ENCODE peak calls at places on chromosome X, in nine cellular contexts. One of them, this sample, is unnamed.

GRCh38 chrX:71619193-71619592 is 882 bp upstream of the CXCR3 start:
- DNase-seq in GM20000: no peak
- DNase-seq in Caco-2: no peak
- DNase-seq in HFF-Myc: no peak
- DNase-seq in activated B cell treated with CpG ODN at 0.5 μM for 24 hours: no peak
- DNase-seq in tibial nerve: no peak
- DNase-seq in fibroblast of villous mesenchyme: no peak
- DNase-seq in neural crest cell: no peak
- DNase-seq in GM12878: no peak
- DNase-seq in this sample: no peak

GRCh38 chrX:30023451-30023850 is 191.9 kb upstream of the MAGEB2 start:
- DNase-seq in GM20000: no peak
- DNase-seq in Caco-2: no peak
- DNase-seq in HFF-Myc: no peak
- DNase-seq in activated B cell treated with CpG ODN at 0.5 μM for 24 hours: no peak
- DNase-seq in tibial nerve: no peak
- DNase-seq in fibroblast of villous mesenchyme: no peak
- DNase-seq in neural crest cell: no peak
- DNase-seq in GM12878: no peak
- DNase-seq in this sample: no peak

GRCh38 chrX:44244008-44244407 is 99.5 kb downstream of the EFHC2 start:
- DNase-seq in GM20000: no peak
- DNase-seq in Caco-2: no peak
- DNase-seq in HFF-Myc: no peak
- DNase-seq in activated B cell treated with CpG ODN at 0.5 μM for 24 hours: no peak
- DNase-seq in tibial nerve: no peak
- DNase-seq in fibroblast of villous mesenchyme: peak; percentile 40
- DNase-seq in neural crest cell: no peak
- DNase-seq in GM12878: no peak
- DNase-seq in this sample: no peak

GRCh38 chrX:21131786-21132185 is 242.4 kb upstream of the CNKSR2 start:
- DNase-seq in GM20000: no peak
- DNase-seq in Caco-2: no peak
- DNase-seq in HFF-Myc: no peak
- DNase-seq in activated B cell treated with CpG ODN at 0.5 μM for 24 hours: no peak
- DNase-seq in tibial nerve: no peak
- DNase-seq in fibroblast of villous mesenchyme: no peak
- DNase-seq in neural crest cell: no peak
- DNase-seq in GM12878: no peak
- DNase-seq in this sample: no peak

GRCh38 chrX:101415180-101416130 is 7.4 kb downstream of the HNRNPH2 start:
- DNase-seq in GM20000: peak; percentile 36
- DNase-seq in Caco-2: no peak
- DNase-seq in HFF-Myc: no peak
- DNase-seq in activated B cell treated with CpG ODN at 0.5 μM for 24 hours: no peak
- DNase-seq in tibial nerve: no peak
- DNase-seq in fibroblast of villous mesenchyme: peak; percentile 85
- DNase-seq in neural crest cell: peak; percentile 23
- DNase-seq in GM12878: peak; percentile 68
- DNase-seq in this sample: no peak

GRCh38 chrX:150536455-150537116 is 31.8 kb upstream of the MTM1 start:
- DNase-seq in GM20000: no peak
- DNase-seq in Caco-2: no peak
- DNase-seq in HFF-Myc: no peak
- DNase-seq in activated B cell treated with CpG ODN at 0.5 μM for 24 hours: no peak
- DNase-seq in tibial nerve: no peak
- DNase-seq in fibroblast of villous mesenchyme: no peak
- DNase-seq in neural crest cell: no peak
- DNase-seq in GM12878: no peak
- DNase-seq in this sample: no peak

GRCh38 chrX:23820235-23820782 is 37.3 kb downstream of the SAT1 start:
- DNase-seq in GM20000: no peak
- DNase-seq in Caco-2: no peak
- DNase-seq in HFF-Myc: no peak
- DNase-seq in activated B cell treated with CpG ODN at 0.5 μM for 24 hours: no peak
- DNase-seq in tibial nerve: no peak
- DNase-seq in fibroblast of villous mesenchyme: peak; percentile 28
- DNase-seq in neural crest cell: no peak
- DNase-seq in GM12878: no peak
- DNase-seq in this sample: no peak

GRCh38 chrX:49915352-49916222 is 6.8 kb upstream of the CLCN5 start:
- DNase-seq in GM20000: peak; percentile 14
- DNase-seq in Caco-2: peak; percentile 45
- DNase-seq in HFF-Myc: no peak
- DNase-seq in activated B cell treated with CpG ODN at 0.5 μM for 24 hours: no peak
- DNase-seq in tibial nerve: no peak
- DNase-seq in fibroblast of villous mesenchyme: peak; percentile 63
- DNase-seq in neural crest cell: peak; percentile 33
- DNase-seq in GM12878: no peak
- DNase-seq in this sample: no peak

GRCh38 chrX:9880237-9880636 is 86.9 kb upstream of the CLDN34 start:
- DNase-seq in GM20000: no peak
- DNase-seq in Caco-2: no peak
- DNase-seq in HFF-Myc: no peak
- DNase-seq in activated B cell treated with CpG ODN at 0.5 μM for 24 hours: no peak
- DNase-seq in tibial nerve: no peak
- DNase-seq in fibroblast of villous mesenchyme: no peak
- DNase-seq in neural crest cell: no peak
- DNase-seq in GM12878: no peak
- DNase-seq in this sample: no peak

GRCh38 chrX:9884031-9884779 is 83.0 kb upstream of the CLDN34 start:
- DNase-seq in GM20000: no peak
- DNase-seq in Caco-2: no peak
- DNase-seq in HFF-Myc: no peak
- DNase-seq in activated B cell treated with CpG ODN at 0.5 μM for 24 hours: no peak
- DNase-seq in tibial nerve: no peak
- DNase-seq in fibroblast of villous mesenchyme: no peak
- DNase-seq in neural crest cell: no peak
- DNase-seq in GM12878: no peak
- DNase-seq in this sample: no peak

GRCh38 chrX:9880912-9881311 is 86.2 kb upstream of the CLDN34 start:
- DNase-seq in GM20000: no peak
- DNase-seq in Caco-2: no peak
- DNase-seq in HFF-Myc: no peak
- DNase-seq in activated B cell treated with CpG ODN at 0.5 μM for 24 hours: no peak
- DNase-seq in tibial nerve: no peak
- DNase-seq in fibroblast of villous mesenchyme: no peak
- DNase-seq in neural crest cell: no peak
- DNase-seq in GM12878: no peak
- DNase-seq in this sample: no peak

GRCh38 chrX:9885150-9885549 is 82.0 kb upstream of the CLDN34 start:
- DNase-seq in GM20000: peak; percentile 74
- DNase-seq in Caco-2: peak; percentile 48
- DNase-seq in HFF-Myc: no peak
- DNase-seq in activated B cell treated with CpG ODN at 0.5 μM for 24 hours: peak; percentile 35
- DNase-seq in tibial nerve: no peak
- DNase-seq in fibroblast of villous mesenchyme: peak; percentile 69
- DNase-seq in neural crest cell: peak; percentile 53
- DNase-seq in GM12878: no peak
- DNase-seq in this sample: no peak

DNA sequence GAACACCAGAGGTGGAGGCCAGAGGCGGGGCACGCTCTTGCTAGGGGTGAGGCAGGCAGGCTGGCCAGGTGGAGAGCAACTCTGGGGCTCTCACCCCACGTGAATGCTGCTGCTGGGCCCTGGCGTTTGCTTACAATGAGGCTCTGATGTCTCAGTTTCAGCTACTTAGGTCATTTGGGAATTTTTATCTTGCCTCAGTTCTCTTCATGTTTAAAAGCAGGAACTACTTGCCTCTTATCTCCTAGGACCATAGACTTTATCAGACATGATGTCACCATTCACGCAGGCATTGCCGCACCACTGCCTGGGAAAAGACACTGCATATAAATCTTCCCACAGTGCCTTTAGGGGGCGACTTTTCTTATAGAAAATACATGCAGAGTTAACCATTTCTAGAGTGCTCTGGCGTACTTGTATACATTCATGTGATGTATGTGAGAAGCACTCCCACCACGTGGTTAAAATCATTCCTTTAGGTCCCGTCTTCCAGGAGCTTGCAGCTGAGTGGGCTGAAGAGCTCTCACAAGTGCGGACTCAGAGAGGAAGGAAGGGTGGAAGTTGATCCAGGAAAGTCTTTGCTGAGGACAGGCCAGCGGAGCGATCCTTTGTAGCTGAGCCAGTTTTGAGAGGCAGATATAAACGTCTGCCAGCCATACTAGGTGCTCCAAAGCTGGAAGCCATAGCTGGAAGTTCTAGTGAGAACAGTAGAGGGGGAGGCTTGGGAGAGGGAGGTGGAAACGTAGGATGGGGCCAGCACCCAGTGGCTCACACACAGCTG is 84.3 kb upstream of the CLDN34 start:
- DNase-seq in GM20000: no peak
- DNase-seq in Caco-2: no peak
- DNase-seq in HFF-Myc: no peak
- DNase-seq in activated B cell treated with CpG ODN at 0.5 μM for 24 hours: no peak
- DNase-seq in tibial nerve: no peak
- DNase-seq in fibroblast of villous mesenchyme: peak; percentile 90
- DNase-seq in neural crest cell: no peak
- DNase-seq in GM12878: no peak
- DNase-seq in this sample: no peak
- TF ChIP-seq CTCF in GM20000: no peak
- TF ChIP-seq CTCF in Caco-2: no peak
- TF ChIP-seq CTCF in HFF-Myc: no peak
- TF ChIP-seq CTCF in activated B cell treated with CpG ODN at 0.5 μM for 24 hours: no peak
- TF ChIP-seq CTCF in tibial nerve: no peak
- TF ChIP-seq CTCF in fibroblast of villous mesenchyme: no peak
- TF ChIP-seq CTCF in neural crest cell: no peak
- TF ChIP-seq CTCF in GM12878: peak; percentile 3
- TF ChIP-seq CTCF in this sample: no peak

GRCh38 chrX:129000797-129001196 is 522.5 kb downstream of the SMARCA1 start:
- DNase-seq in GM20000: no peak
- DNase-seq in Caco-2: no peak
- DNase-seq in HFF-Myc: no peak
- DNase-seq in activated B cell treated with CpG ODN at 0.5 μM for 24 hours: no peak
- DNase-seq in tibial nerve: no peak
- DNase-seq in fibroblast of villous mesenchyme: no peak
- DNase-seq in neural crest cell: no peak
- DNase-seq in GM12878: no peak
- DNase-seq in this sample: no peak

DNA sequence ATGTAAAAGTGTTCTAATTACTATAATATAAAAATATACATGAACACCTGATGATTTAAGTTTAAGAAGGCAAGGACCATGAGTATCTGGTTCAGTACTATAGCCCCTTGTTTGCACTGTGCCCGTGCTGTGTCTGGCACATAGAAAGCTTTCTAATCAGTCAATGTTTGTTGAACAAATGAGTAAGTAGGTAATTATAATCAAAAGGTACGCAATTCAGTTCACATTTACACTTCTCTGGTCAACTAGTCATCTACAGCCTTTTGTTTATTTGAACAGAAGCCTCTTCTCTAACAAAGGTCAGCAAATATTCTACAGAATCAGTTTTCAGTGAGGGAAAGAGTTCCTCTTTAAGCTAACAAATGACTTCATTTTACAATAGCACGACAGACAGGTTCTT is 523.3 kb downstream of the SMARCA1 start:
- DNase-seq in GM20000: no peak
- DNase-seq in Caco-2: no peak
- DNase-seq in HFF-Myc: no peak
- DNase-seq in activated B cell treated with CpG ODN at 0.5 μM for 24 hours: no peak
- DNase-seq in tibial nerve: no peak
- DNase-seq in fibroblast of villous mesenchyme: no peak
- DNase-seq in neural crest cell: no peak
- DNase-seq in GM12878: no peak
- DNase-seq in this sample: no peak
- TF ChIP-seq CTCF in GM20000: no peak
- TF ChIP-seq CTCF in Caco-2: no peak
- TF ChIP-seq CTCF in HFF-Myc: no peak
- TF ChIP-seq CTCF in activated B cell treated with CpG ODN at 0.5 μM for 24 hours: no peak
- TF ChIP-seq CTCF in tibial nerve: no peak
- TF ChIP-seq CTCF in fibroblast of villous mesenchyme: no peak
- TF ChIP-seq CTCF in neural crest cell: no peak
- TF ChIP-seq CTCF in GM12878: no peak
- TF ChIP-seq CTCF in this sample: no peak

GRCh38 chrX:39438603-39439602 is 637.6 kb downstream of the MID1IP1 start:
- DNase-seq in GM20000: no peak
- DNase-seq in Caco-2: no peak
- DNase-seq in HFF-Myc: no peak
- DNase-seq in activated B cell treated with CpG ODN at 0.5 μM for 24 hours: no peak
- DNase-seq in tibial nerve: no peak
- DNase-seq in fibroblast of villous mesenchyme: no peak
- DNase-seq in neural crest cell: no peak
- DNase-seq in GM12878: no peak
- DNase-seq in this sample: no peak
- TF ChIP-seq CTCF in GM20000: peak; percentile 10
- TF ChIP-seq CTCF in Caco-2: no peak
- TF ChIP-seq CTCF in HFF-Myc: peak; percentile 25
- TF ChIP-seq CTCF in activated B cell treated with CpG ODN at 0.5 μM for 24 hours: no peak
- TF ChIP-seq CTCF in tibial nerve: no peak
- TF ChIP-seq CTCF in fibroblast of villous mesenchyme: no peak
- TF ChIP-seq CTCF in neural crest cell: peak; percentile 13
- TF ChIP-seq CTCF in GM12878: no peak
- TF ChIP-seq CTCF in this sample: no peak

GRCh38 chrX:17590892-17591740 is 146.2 kb upstream of the SCML1 start:
- DNase-seq in GM20000: peak; percentile 12
- DNase-seq in Caco-2: peak; percentile 46
- DNase-seq in HFF-Myc: no peak
- DNase-seq in activated B cell treated with CpG ODN at 0.5 μM for 24 hours: no peak
- DNase-seq in tibial nerve: peak; percentile 29
- DNase-seq in fibroblast of villous mesenchyme: peak; percentile 69
- DNase-seq in neural crest cell: peak; percentile 61
- DNase-seq in GM12878: no peak
- DNase-seq in this sample: peak; percentile 69
- TF ChIP-seq CTCF in GM20000: peak; percentile 44
- TF ChIP-seq CTCF in Caco-2: peak; percentile 39
- TF ChIP-seq CTCF in HFF-Myc: peak; percentile 67
- TF ChIP-seq CTCF in activated B cell treated with CpG ODN at 0.5 μM for 24 hours: no peak
- TF ChIP-seq CTCF in tibial nerve: peak; percentile 67
- TF ChIP-seq CTCF in fibroblast of villous mesenchyme: peak; percentile 61
- TF ChIP-seq CTCF in neural crest cell: peak; percentile 83
- TF ChIP-seq CTCF in GM12878: peak; percentile 72
- TF ChIP-seq CTCF in this sample: peak; percentile 65

GRCh38 chrX:155534800-155535199 is 76.4 kb upstream of the F8A3 start:
- DNase-seq in GM20000: no peak
- DNase-seq in Caco-2: no peak
- DNase-seq in HFF-Myc: no peak
- DNase-seq in activated B cell treated with CpG ODN at 0.5 μM for 24 hours: no peak
- DNase-seq in tibial nerve: no peak
- DNase-seq in fibroblast of villous mesenchyme: no peak
- DNase-seq in neural crest cell: no peak
- DNase-seq in GM12878: no peak
- DNase-seq in this sample: no peak
- TF ChIP-seq CTCF in GM20000: no peak
- TF ChIP-seq CTCF in Caco-2: no peak
- TF ChIP-seq CTCF in HFF-Myc: no peak
- TF ChIP-seq CTCF in activated B cell treated with CpG ODN at 0.5 μM for 24 hours: no peak
- TF ChIP-seq CTCF in tibial nerve: no peak
- TF ChIP-seq CTCF in fibroblast of villous mesenchyme: no peak
- TF ChIP-seq CTCF in neural crest cell: no peak
- TF ChIP-seq CTCF in GM12878: no peak
- TF ChIP-seq CTCF in this sample: no peak

This sample was measured in tibial artery.